ENCODE peak calls at places on chromosomes 11 and 22, in ten cellular contexts. O is neuronal stem cell, M is body of pancreas, Z is fibroblast of lung, Y is psoas muscle, X is cardiac fibroblast, V is OCI-LY7, U is uterus, H is kidney, F is stomach. P is an unnamed sample.

GRCh38 chr22:37632174-37633081 is 7.0 kb upstream of the SH3BP1 start:
- DNase-seq in O (no peak), M (no peak), Z (no peak), Y (no peak), X (no peak), V (no peak), U (no peak), H (no peak), F (no peak), P (no peak)

GRCh38 chr11:45725776-45726606 is 60.6 kb upstream of the CHST1 start:
- DNase-seq in O (no peak), M (no peak), Z (no peak), Y (no peak), X (no peak), V (no peak), U (no peak), H (no peak), F (no peak), P (no peak)

GRCh38 chr11:72233773-72234513 is 9.4 kb downstream of the INPPL1 start:
- DNase-seq in O (no peak), M (no peak), Z (no peak), Y (no peak), X (no peak), V (no peak), U (no peak), H (no peak), F (no peak), P (no peak)

GRCh38 chr22:29795663-29796062 is 28.5 kb downstream of the UQCR10 start:
- DNase-seq in O (no peak), M (no peak), Z (no peak), Y (no peak), X (no peak), V (no peak), U (no peak), H (no peak), F (no peak), P (no peak)

GRCh38 chr22:45995405-45996101 is 18.6 kb upstream of the WNT7B start:
- DNase-seq in O (no peak), M (no peak), Z (no peak), Y (peak), X (no peak), V (no peak), U (no peak), H (peak), F (no peak), P (no peak)

GRCh38 chr11:73141031-73141308 is 1.1 kb downstream of the FCHSD2 start:
- DNase-seq in O (peak), M (no peak), Z (peak), Y (peak), X (no peak), V (peak), U (peak), H (peak), F (no peak), P (no peak)

GRCh38 chr22:49143812-49144211 is 683.9 kb downstream of the BRD1 start:
- DNase-seq in O (no peak), M (no peak), Z (no peak), Y (no peak), X (no peak), V (no peak), U (no peak), H (no peak), F (no peak), P (no peak)

GRCh38 chr22:48939441-48940265 is 888.0 kb downstream of the BRD1 start:
- DNase-seq in O (no peak), M (no peak), Z (no peak), Y (no peak), X (no peak), V (no peak), U (no peak), H (no peak), F (peak), P (no peak)

GRCh38 chr11:7115775-7116174 is 27.0 kb downstream of the RBMXL2 start:
- DNase-seq in O (no peak), M (no peak), Z (no peak), Y (no peak), X (no peak), V (no peak), U (no peak), H (no peak), F (no peak), P (no peak)

GRCh38 chr22:33853200-33854097 is 66.8 kb downstream of the LARGE1 start:
- DNase-seq in O (no peak), M (peak), Z (peak), Y (peak), X (peak), V (peak), U (peak), H (peak), F (peak), P (no peak)

GRCh38 chr11:119685073-119685746 is 43.8 kb downstream of the NECTIN1 start:
- DNase-seq in O (no peak), M (no peak), Z (no peak), Y (no peak), X (no peak), V (no peak), U (no peak), H (no peak), F (no peak), P (no peak)

GRCh38 chr22:45216133-45217003 is 24.3 kb downstream of the KIAA0930 start:
- DNase-seq in O (no peak), M (peak), Z (peak), Y (no peak), X (peak), V (no peak), U (no peak), H (peak), F (no peak), P (no peak)

GRCh38 chr11:35418847-35419712 is at the start of gene SLC1A2:
- DNase-seq in O (peak), M (no peak), Z (peak), Y (peak), X (peak), V (no peak), U (peak), H (no peak), F (no peak), P (no peak)

GRCh38 chr22:42284643-42285181 is 14.3 kb upstream of the TCF20 start:
- DNase-seq in O (no peak), M (no peak), Z (no peak), Y (no peak), X (no peak), V (no peak), U (no peak), H (peak), F (no peak), P (no peak)

GRCh38 chr22:40076702-40077645 is 82.2 kb downstream of the FAM83F start:
- DNase-seq in O (no peak), M (no peak), Z (peak), Y (no peak), X (no peak), V (no peak), U (no peak), H (no peak), F (no peak), P (no peak)

GRCh38 chr11:23359297-23359696 is 499.0 kb upstream of the CCDC179 start:
- DNase-seq in O (no peak), M (peak), Z (peak), Y (no peak), X (peak), V (no peak), U (no peak), H (no peak), F (no peak), P (peak)

GRCh38 chr22:38205261-38206128 is 3.7 kb downstream of the MAFF start:
- DNase-seq in O (no peak), M (peak), Z (peak), Y (peak), X (peak), V (no peak), U (peak), H (peak), F (no peak), P (no peak)

GRCh38 chr11:132395434-132395833 is 1025.0 kb downstream of the NTM start:
- DNase-seq in O (no peak), M (no peak), Z (no peak), Y (no peak), X (no peak), V (no peak), U (no peak), H (no peak), F (no peak), P (no peak)

GRCh38 chr22:23177197-23177596 is 3.1 kb upstream of the BCR start:
- DNase-seq in O (no peak), M (peak), Z (no peak), Y (no peak), X (no peak), V (no peak), U (no peak), H (no peak), F (no peak), P (no peak)

GRCh38 chr11:92500463-92500862 is 275.8 kb downstream of the FAT3 start:
- DNase-seq in O (no peak), M (no peak), Z (no peak), Y (no peak), X (no peak), V (no peak), U (no peak), H (no peak), F (no peak), P (no peak)

GRCh38 chr11:68727783-68728182 is 23.5 kb downstream of the TESMIN start:
- DNase-seq in O (no peak), M (no peak), Z (no peak), Y (no peak), X (peak), V (no peak), U (no peak), H (no peak), F (no peak), P (no peak)

GRCh38 chr11:8209208-8209807 is 40.5 kb upstream of the RIC3 start:
- DNase-seq in O (no peak), M (peak), Z (no peak), Y (no peak), X (no peak), V (no peak), U (no peak), H (no peak), F (peak), P (no peak)

DNA sequence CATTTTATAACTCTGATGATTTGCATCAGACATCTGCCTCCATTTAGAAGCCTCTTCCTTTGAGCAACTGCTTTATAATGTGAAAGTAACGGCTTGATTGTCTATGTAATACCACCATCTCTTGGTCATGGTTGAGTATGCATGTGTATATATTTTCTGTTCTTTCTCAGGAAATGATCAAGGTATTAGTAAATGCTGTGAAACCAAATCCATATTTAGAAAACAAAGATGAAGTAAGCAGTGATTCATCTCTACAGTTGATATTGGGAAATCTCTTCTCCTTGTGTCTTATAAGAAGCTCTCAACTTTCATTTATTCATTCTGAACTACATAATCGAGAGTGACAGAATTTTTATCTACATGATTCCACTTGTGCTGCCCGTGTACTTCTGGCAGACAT is 104.6 kb upstream of the ANO3 start:
- DNase-seq in O (no peak), M (no peak), Z (peak), Y (no peak), X (peak), V (peak), U (no peak), H (no peak), F (no peak), P (peak)
- H3K4me3 ChIP-seq in O (no peak), M (no peak), Z (no peak), Y (no peak), X (no peak), V (no peak), U (no peak), H (no peak), F (no peak), P (no peak)

DNA sequence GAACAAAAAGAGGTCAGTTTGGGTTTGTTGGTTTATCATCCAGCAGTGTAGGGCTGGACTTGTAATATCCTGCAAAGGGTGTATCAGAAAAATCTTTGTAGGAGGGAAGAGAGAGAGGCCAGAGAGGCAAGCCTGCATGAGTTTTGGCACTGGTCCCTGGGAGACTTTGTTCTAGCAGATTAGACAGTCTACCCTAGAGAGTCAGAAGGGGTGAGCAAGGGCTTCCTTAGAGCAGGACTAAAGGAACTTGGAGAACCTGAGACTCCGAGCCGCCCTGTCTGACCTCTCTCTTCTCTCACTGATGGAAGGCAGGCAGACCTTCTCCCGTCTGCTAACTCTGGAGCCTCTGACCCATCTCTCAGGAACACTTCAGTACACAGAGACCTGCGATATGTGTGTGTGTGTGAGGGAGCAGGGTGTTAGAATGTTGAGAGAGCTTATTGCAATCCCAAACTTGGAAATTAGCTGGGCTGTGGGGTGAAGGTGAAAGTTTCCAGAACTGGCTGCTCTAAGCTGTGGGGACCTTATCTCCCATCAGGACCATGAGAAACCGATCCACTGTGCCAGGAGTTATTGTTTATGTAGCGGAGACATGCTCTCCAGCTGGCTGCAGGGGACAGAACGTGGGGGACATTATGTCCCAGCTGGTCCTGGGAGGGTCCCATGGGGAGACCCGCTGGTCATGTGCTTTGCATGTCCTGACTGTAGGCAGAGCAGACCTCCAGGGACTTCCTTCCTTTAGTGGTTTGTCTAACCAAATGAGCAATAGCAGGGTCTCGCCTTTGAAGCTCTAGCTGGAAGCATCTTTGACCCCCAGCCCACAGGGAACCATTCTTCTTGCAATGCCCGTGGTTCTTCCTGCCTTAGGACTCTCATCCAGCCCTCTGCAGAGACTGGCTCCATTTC is 51.1 kb downstream of the TIMP3 start:
- DNase-seq in O (no peak), M (peak), Z (no peak), Y (peak), X (peak), V (no peak), U (peak), H (peak), F (no peak), P (no peak)
- H3K4me3 ChIP-seq in O (no peak), M (no peak), Z (no peak), Y (no peak), X (no peak), V (no peak), U (no peak), H (no peak), F (no peak), P (no peak)

GRCh38 chr11:122155001-122155400 is 39.0 kb upstream of the BLID start:
- DNase-seq in O (no peak), M (no peak), Z (no peak), Y (no peak), X (no peak), V (no peak), U (no peak), H (no peak), F (no peak), P (no peak)

GRCh38 chr11:122155765-122156527 is 39.9 kb upstream of the BLID start:
- DNase-seq in O (no peak), M (no peak), Z (peak), Y (no peak), X (no peak), V (no peak), U (no peak), H (no peak), F (no peak), P (no peak)

GRCh38 chr11:122159173-122159701 is 43.2 kb upstream of the BLID start:
- DNase-seq in O (no peak), M (no peak), Z (peak), Y (no peak), X (peak), V (no peak), U (peak), H (peak), F (no peak), P (no peak)

GRCh38 chr11:122159861-122160260 is 43.8 kb upstream of the BLID start:
- DNase-seq in O (no peak), M (no peak), Z (no peak), Y (no peak), X (no peak), V (no peak), U (no peak), H (no peak), F (no peak), P (no peak)

GRCh38 chr11:122157540-122158173 is 41.6 kb upstream of the BLID start:
- DNase-seq in O (no peak), M (no peak), Z (no peak), Y (no peak), X (no peak), V (no peak), U (no peak), H (no peak), F (no peak), P (no peak)
- H3K4me3 ChIP-seq in O (no peak), M (no peak), Z (peak), Y (peak), X (no peak), V (peak), U (peak), H (peak), F (peak), P (no peak)

GRCh38 chr11:60454212-60454611 is 1.4 kb upstream of the MS4A1 start:
- DNase-seq in O (no peak), M (no peak), Z (no peak), Y (no peak), X (no peak), V (peak), U (no peak), H (no peak), F (no peak), P (no peak)

GRCh38 chr11:60457576-60457975 is 1.9 kb downstream of the MS4A1 start:
- DNase-seq in O (no peak), M (no peak), Z (no peak), Y (no peak), X (no peak), V (peak), U (no peak), H (no peak), F (no peak), P (no peak)

GRCh38 chr11:60459345-60459744 is 3.7 kb downstream of the MS4A1 start:
- DNase-seq in O (no peak), M (no peak), Z (no peak), Y (no peak), X (no peak), V (peak), U (no peak), H (no peak), F (no peak), P (no peak)

DNA sequence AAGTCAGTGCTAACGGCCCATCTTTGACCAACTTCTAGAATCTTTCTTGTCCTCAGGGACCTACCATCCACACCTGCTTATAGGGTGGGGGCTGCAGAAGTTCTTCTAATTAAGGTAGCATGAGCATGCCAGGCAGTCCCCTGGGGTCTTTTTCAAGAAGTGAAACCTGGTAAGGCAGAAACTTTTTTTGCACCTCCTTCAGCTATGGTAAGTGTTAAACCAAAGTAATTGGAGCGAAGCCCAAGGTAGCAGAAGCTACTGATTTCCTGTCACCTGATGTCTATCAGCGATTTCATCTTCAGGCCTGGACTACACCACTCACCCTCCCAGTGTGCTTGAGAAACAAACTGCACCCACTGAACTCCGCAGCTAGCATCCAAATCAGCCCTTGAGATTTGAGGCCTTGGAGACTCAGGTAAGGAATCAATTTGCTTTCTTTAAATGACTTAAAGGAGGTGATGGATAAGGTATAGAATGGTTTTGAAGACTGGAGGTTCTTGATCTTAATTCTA is at the start of gene MS4A1:
- DNase-seq in O (no peak), M (no peak), Z (no peak), Y (no peak), X (no peak), V (peak), U (no peak), H (no peak), F (no peak), P (no peak)
- H3K4me3 ChIP-seq in O (no peak), M (no peak), Z (no peak), Y (no peak), X (no peak), V (peak), U (no peak), H (no peak), F (no peak), P (no peak)

GRCh38 chr22:26672590-26673468 is 15.4 kb downstream of the MIAT start:
- DNase-seq in O (peak), M (peak), Z (peak), Y (peak), X (peak), V (peak), U (peak), H (peak), F (peak), P (peak)

GRCh38 chr22:26670459-26670858 is 13.1 kb downstream of the MIAT start:
- DNase-seq in O (no peak), M (no peak), Z (no peak), Y (no peak), X (no peak), V (no peak), U (no peak), H (no peak), F (no peak), P (no peak)

GRCh38 chr22:26671317-26672059 is 14.1 kb downstream of the MIAT start:
- DNase-seq in O (no peak), M (peak), Z (no peak), Y (peak), X (no peak), V (peak), U (peak), H (no peak), F (peak), P (no peak)

GRCh38 chr22:26673485-26673884 is 16.1 kb downstream of the MIAT start:
- DNase-seq in O (no peak), M (no peak), Z (peak), Y (no peak), X (no peak), V (no peak), U (no peak), H (no peak), F (no peak), P (no peak)

DNA sequence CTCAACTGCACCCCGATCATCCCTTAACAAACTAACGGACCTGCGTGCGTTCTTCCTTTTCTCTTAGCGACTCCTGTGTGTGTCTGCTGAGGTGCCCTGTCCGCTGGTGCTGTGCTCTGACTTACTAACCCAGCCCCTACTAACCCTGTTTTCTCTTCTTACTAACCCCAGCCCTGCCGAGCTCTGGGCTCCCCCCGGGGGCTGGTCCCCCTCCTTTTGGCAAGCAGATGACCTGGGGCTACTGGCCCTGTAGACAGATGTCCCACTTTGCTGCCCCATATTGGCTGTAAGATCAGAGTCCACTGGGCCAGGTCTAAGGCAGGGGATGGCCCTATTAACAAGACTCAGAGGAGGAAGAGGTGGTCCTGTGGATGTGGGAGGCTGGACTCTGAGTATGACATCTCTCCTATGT is 14.7 kb downstream of the MIAT start:
- DNase-seq in O (no peak), M (no peak), Z (no peak), Y (no peak), X (no peak), V (no peak), U (no peak), H (no peak), F (no peak), P (no peak)
- H3K4me3 ChIP-seq in O (no peak), M (no peak), Z (peak), Y (peak), X (no peak), V (peak), U (peak), H (peak), F (peak), P (peak)

GRCh38 chr11:75582461-75582934 is 20.4 kb downstream of the SERPINH1 start:
- DNase-seq in O (no peak), M (no peak), Z (no peak), Y (no peak), X (no peak), V (no peak), U (no peak), H (no peak), F (no peak), P (no peak)
- H3K4me3 ChIP-seq in O (no peak), M (no peak), Z (peak), Y (peak), X (peak), V (no peak), U (peak), H (peak), F (peak), P (peak)

GRCh38 chr11:19332476-19332875 is 91.7 kb upstream of the E2F8 start:
- DNase-seq in O (no peak), M (no peak), Z (no peak), Y (no peak), X (no peak), V (no peak), U (no peak), H (no peak), F (no peak), P (no peak)
- H3K4me3 ChIP-seq in O (no peak), M (no peak), Z (no peak), Y (no peak), X (no peak), V (no peak), U (no peak), H (no peak), F (no peak), P (no peak)